ENCODE peak calls at places on chromosome 20, in nine cellular contexts. O, E, W, R, H, S, Y, C and B are unnamed samples.

GRCh38 chr20:42688576-42688975 is 501.1 kb downstream of the PTPRT start:
- DNase-seq in H (no peak), E (no peak), O (peak), S (no peak), Y (no peak), W (peak), C (no peak), R (no peak), B (no peak)

GRCh38 chr20:41259309-41259708 is 58.2 kb downstream of the ZHX3 start:
- DNase-seq in E (no peak), C (no peak), W (no peak), O (no peak), H (no peak), S (no peak), Y (no peak), R (no peak), B (no peak)

GRCh38 chr20:63740070-63740500 is 509 bp downstream of the SLC2A4RG start:
- DNase-seq in W (peak), E (no peak), R (peak), Y (peak), C (no peak), H (peak), O (peak), S (no peak), B (peak)

GRCh38 chr20:22568872-22569344 is 15.5 kb downstream of the FOXA2 start:
- DNase-seq in Y (no peak), R (no peak), C (no peak), E (no peak), H (no peak), S (no peak), O (peak), W (peak), B (peak)

GRCh38 chr20:50746138-50746940 is 15.0 kb downstream of the PARD6B start:
- DNase-seq in O (no peak), Y (peak), W (no peak), C (no peak), H (no peak), S (no peak), R (no peak), E (no peak), B (no peak)

GRCh38 chr20:20786428-20786827 is 74.0 kb upstream of the RALGAPA2 start:
- DNase-seq in Y (no peak), C (no peak), H (peak), W (no peak), R (no peak), S (no peak), O (no peak), E (no peak), B (no peak)

GRCh38 chr20:4091332-4092135 is 76.2 kb upstream of the RNF24 start:
- DNase-seq in S (no peak), R (peak), W (peak), Y (peak), E (peak), O (peak), C (peak), H (peak), B (peak)

GRCh38 chr20:53162251-53162835 is 190.2 kb downstream of the TSHZ2 start:
- DNase-seq in H (peak), W (no peak), R (peak), E (peak), Y (peak), O (peak), C (no peak), S (no peak), B (no peak)

GRCh38 chr20:38676576-38676975 is 47.7 kb upstream of the SLC32A1 start:
- DNase-seq in H (no peak), E (no peak), S (no peak), R (no peak), O (no peak), Y (no peak), W (no peak), C (no peak), B (no peak)

GRCh38 chr20:49501917-49502316 is 19.4 kb upstream of the KCNB1 start:
- DNase-seq in R (peak), C (no peak), H (no peak), O (peak), Y (peak), E (peak), W (no peak), S (no peak), B (no peak)

GRCh38 chr20:50151034-50151743 is 2.3 kb downstream of the PEDS1 start:
- DNase-seq in C (no peak), R (peak), O (peak), W (no peak), H (no peak), E (no peak), S (no peak), Y (no peak), B (no peak)

GRCh38 chr20:45912344-45912682 is 358 bp upstream of the PLTP start:
- DNase-seq in Y (no peak), E (no peak), C (no peak), W (no peak), O (peak), R (no peak), S (no peak), H (no peak), B (no peak)
- H3K4me3 ChIP-seq in Y (no peak), E (peak), C (peak), W (peak), O (peak), R (peak), S (peak), H (peak), B (peak)

GRCh38 chr20:461254-462198 is 807 bp downstream of the TBC1D20 start:
- DNase-seq in Y (peak), S (no peak), R (peak), O (peak), E (peak), C (no peak), H (peak), W (peak), B (peak)

GRCh38 chr20:460180-460579 is 2.2 kb downstream of the TBC1D20 start:
- DNase-seq in R (no peak), W (no peak), H (no peak), C (no peak), Y (no peak), E (no peak), S (no peak), O (no peak), B (no peak)

GRCh38 chr20:458766-459165 is 3.6 kb downstream of the TBC1D20 start:
- DNase-seq in R (no peak), C (no peak), W (no peak), S (no peak), Y (no peak), O (no peak), H (no peak), E (no peak), B (no peak)

GRCh38 chr20:462199-462991 is at the start of gene TBC1D20:
- DNase-seq in W (peak), R (peak), E (peak), O (peak), Y (peak), S (peak), C (peak), H (peak), B (peak)

DNA sequence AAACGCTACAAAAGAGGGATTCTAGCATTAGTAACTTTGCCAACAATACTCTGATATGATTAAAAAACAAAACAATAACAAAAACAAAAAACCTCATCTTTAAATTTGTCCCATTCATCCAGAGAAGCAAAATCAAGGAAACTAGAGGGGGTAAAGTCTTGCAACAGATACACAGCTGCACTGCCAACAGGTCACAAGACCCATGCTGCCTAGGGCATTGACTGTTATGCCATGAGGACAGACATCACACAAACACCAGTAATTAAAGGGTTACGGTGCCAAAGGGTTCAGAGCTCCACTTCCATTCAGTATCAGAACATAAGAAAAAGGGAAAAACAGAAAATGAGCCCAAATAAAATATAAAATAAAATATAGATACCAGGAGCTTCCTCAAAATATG is 1.6 kb downstream of the TBC1D20 start:
- DNase-seq in Y (peak), S (no peak), R (no peak), E (no peak), H (no peak), C (no peak), O (no peak), W (no peak), B (no peak)
- H3K4me3 ChIP-seq in Y (peak), S (peak), R (peak), E (peak), H (peak), C (peak), O (no peak), W (peak), B (peak)

DNA sequence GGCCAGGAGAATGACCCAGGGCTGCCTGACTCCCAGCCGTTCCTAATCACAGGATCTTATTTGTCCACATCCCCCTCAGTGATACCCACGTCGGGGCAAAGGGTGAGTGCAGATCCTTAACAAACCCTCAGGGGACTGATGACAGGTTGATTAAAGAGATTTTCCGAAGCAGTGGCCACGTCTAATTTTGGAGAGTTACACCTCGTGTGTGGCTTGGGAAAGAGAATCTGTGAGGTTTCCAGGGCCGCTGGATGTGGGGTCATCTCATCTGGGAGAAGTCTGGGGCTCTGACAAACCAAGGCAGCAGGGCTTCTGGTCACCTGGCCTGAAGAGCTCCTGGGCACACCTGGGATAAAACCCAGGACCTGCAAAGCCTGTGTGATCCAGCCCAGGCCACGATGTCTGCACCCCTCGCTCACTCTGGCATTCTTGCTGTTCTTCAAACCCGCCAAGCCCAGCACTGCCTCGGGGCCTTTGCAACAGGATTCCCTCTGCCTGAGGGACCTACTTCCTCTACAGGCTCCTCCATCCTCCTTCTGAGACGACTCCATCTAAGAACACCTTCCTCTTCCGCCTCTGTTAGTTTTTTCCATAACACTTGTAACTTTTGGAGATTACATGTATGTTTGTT is 4.7 kb downstream of the JPH2 start:
- DNase-seq in E (no peak), H (no peak), W (no peak), O (no peak), S (no peak), C (no peak), Y (no peak), R (no peak), B (no peak)
- H3K4me3 ChIP-seq in E (no peak), H (peak), W (no peak), O (no peak), S (no peak), C (no peak), Y (no peak), R (no peak), B (no peak)

GRCh38 chr20:61581825-61582188 is 329.7 kb downstream of the CDH4 start:
- DNase-seq in R (no peak), E (no peak), H (no peak), O (peak), C (no peak), Y (no peak), W (peak), S (no peak), B (no peak)

GRCh38 chr20:61580958-61581824 is 329.1 kb downstream of the CDH4 start:
- DNase-seq in S (no peak), Y (no peak), E (no peak), W (peak), C (no peak), O (no peak), H (no peak), R (no peak), B (no peak)

GRCh38 chr20:61577065-61577464 is 325.0 kb downstream of the CDH4 start:
- DNase-seq in Y (no peak), S (no peak), W (no peak), R (no peak), C (no peak), H (no peak), O (no peak), E (no peak), B (no peak)

GRCh38 chr20:61582196-61582923 is 330.3 kb downstream of the CDH4 start:
- DNase-seq in S (no peak), Y (no peak), R (no peak), E (no peak), W (peak), O (peak), C (no peak), H (no peak), B (no peak)

GRCh38 chr20:61579908-61580307 is 327.8 kb downstream of the CDH4 start:
- DNase-seq in C (no peak), O (no peak), S (no peak), H (no peak), R (no peak), W (peak), Y (no peak), E (no peak), B (no peak)
- H3K4me3 ChIP-seq in C (no peak), O (no peak), S (no peak), H (no peak), R (no peak), W (no peak), Y (no peak), E (no peak), B (no peak)

GRCh38 chr20:37344506-37345338 is 1.2 kb upstream of the SRC start:
- DNase-seq in C (no peak), R (peak), E (no peak), S (no peak), O (peak), H (no peak), W (peak), Y (no peak), B (peak)

GRCh38 chr20:37346232-37346525 is 239 bp downstream of the SRC start:
- DNase-seq in R (no peak), H (no peak), E (no peak), O (no peak), C (no peak), W (no peak), S (no peak), Y (no peak), B (no peak)

GRCh38 chr20:37343994-37344355 is 2.0 kb upstream of the SRC start:
- DNase-seq in R (no peak), E (no peak), C (no peak), O (no peak), W (no peak), H (no peak), S (no peak), Y (no peak), B (no peak)

GRCh38 chr20:37346526-37347346 is 796 bp downstream of the SRC start:
- DNase-seq in E (no peak), O (peak), W (peak), H (no peak), C (no peak), Y (no peak), R (no peak), S (no peak), B (no peak)

GRCh38 chr20:37345339-37346231 is at the start of gene SRC:
- DNase-seq in H (peak), Y (peak), W (peak), O (peak), R (peak), S (no peak), E (peak), C (peak), B (peak)
- H3K4me3 ChIP-seq in H (peak), Y (peak), W (peak), O (peak), R (peak), S (peak), E (peak), C (peak), B (peak)